ENCODE peak calls at places on chromosomes 13 and 19, in four cellular contexts. S is neuronal stem cell, C is IMR-90, N is H9. G is an unnamed sample.

GRCh38 chr19:58581227-58582141 is 8.3 kb upstream of the MZF1 start:
- DNase-seq in S (peak; percentile 76), C (peak; percentile 91), N (peak; percentile 96), G (peak; percentile 93)

GRCh38 chr13:28568286-28568685 is 73.4 kb upstream of the FLT1 start:
- DNase-seq in S (no peak), C (peak; percentile 62), N (no peak), G (peak; percentile 66)

GRCh38 chr19:54335979-54336892 is 2.7 kb downstream of the LILRA4 start:
- DNase-seq in S (no peak), C (no peak), N (no peak), G (no peak)

GRCh38 chr19:33304760-33305647 is 2.7 kb upstream of the CEBPA start:
- DNase-seq in S (no peak), C (no peak), N (peak; percentile 31), G (no peak)

GRCh38 chr13:43473437-43473836 is 313.3 kb downstream of the ENOX1 start:
- DNase-seq in S (no peak), C (no peak), N (no peak), G (no peak)

GRCh38 chr19:13637664-13638063 is 126.7 kb upstream of the MRI1 start:
- DNase-seq in S (no peak), C (peak; percentile 88), N (no peak), G (no peak)

GRCh38 chr13:28744091-28744536 is 25.3 kb upstream of the SLC46A3 start:
- DNase-seq in S (no peak), C (peak; percentile 80), N (peak; percentile 58), G (peak; percentile 80)

GRCh38 chr13:79393564-79394249 is 12.3 kb downstream of the RBM26 start:
- DNase-seq in S (no peak), C (no peak), N (no peak), G (no peak)

GRCh38 chr19:3276341-3276799 is 51.9 kb downstream of the CELF5 start:
- DNase-seq in S (no peak), C (no peak), N (peak; percentile 99), G (no peak)

GRCh38 chr13:114118763-114119123 is 13.7 kb downstream of the RASA3 start:
- DNase-seq in S (no peak), C (peak; percentile 74), N (no peak), G (peak; percentile 86)

GRCh38 chr19:16111909-16112752 is 442 bp downstream of the RAB8A start:
- DNase-seq in S (no peak), C (no peak), N (no peak), G (no peak)

GRCh38 chr19:4976412-4977298 is 7.7 kb downstream of the KDM4B start:
- DNase-seq in S (no peak), C (peak; percentile 98), N (peak; percentile 64), G (peak; percentile 99)

GRCh38 chr19:18280247-18281081 is 958 bp downstream of the JUND start:
- DNase-seq in S (no peak), C (peak; percentile 69), N (peak; percentile 60), G (peak; percentile 91)

GRCh38 chr13:22422712-22423111 is 751.8 kb downstream of the FGF9 start:
- DNase-seq in S (no peak), C (no peak), N (no peak), G (no peak)

GRCh38 chr13:37715606-37716015 is 117.0 kb upstream of the POSTN start:
- DNase-seq in S (no peak), C (peak; percentile 95), N (no peak), G (peak; percentile 74)

GRCh38 chr13:26048745-26049144 is 3.1 kb downstream of the SHISA2 start:
- DNase-seq in S (no peak), C (no peak), N (no peak), G (no peak)

GRCh38 chr13:24668511-24668910 is 11.7 kb upstream of the ATP12A start:
- DNase-seq in S (no peak), C (no peak), N (no peak), G (no peak)

GRCh38 chr13:49308977-49309408 is 61.3 kb downstream of the CDADC1 start:
- DNase-seq in S (no peak), C (peak; percentile 51), N (no peak), G (no peak)

GRCh38 chr13:60562081-60562764 is 165.2 kb downstream of the TDRD3 start:
- DNase-seq in S (no peak), C (peak; percentile 10), N (no peak), G (peak; percentile 15)

GRCh38 chr19:32719611-32720059 is at the start of gene TDRD12:
- DNase-seq in S (no peak), C (no peak), N (peak; percentile 68), G (no peak)

GRCh38 chr13:93947651-93948050 is 531.8 kb downstream of the DCT start:
- DNase-seq in S (no peak), C (no peak), N (no peak), G (no peak)

GRCh38 chr19:4584670-4585460 is 25.4 kb upstream of the SEMA6B start:
- DNase-seq in S (no peak), C (no peak), N (no peak), G (peak; percentile 40)

GRCh38 chr13:19794552-19795143 is 11.9 kb upstream of the PSPC1 start:
- DNase-seq in S (no peak), C (no peak), N (peak; percentile 81), G (no peak)

GRCh38 chr19:13015361-13016231 is 20.3 kb downstream of the NFIX start:
- DNase-seq in S (no peak), C (peak; percentile 33), N (peak; percentile 69), G (no peak)

GRCh38 chr19:4187313-4188122 is 5.0 kb downstream of the ANKRD24 start:
- DNase-seq in S (no peak), C (no peak), N (no peak), G (no peak)

GRCh38 chr13:102298051-102298450 is 103.8 kb downstream of the FGF14 start:
- DNase-seq in S (no peak), C (no peak), N (no peak), G (no peak)

GRCh38 chr19:58361900-58362271 is 665 bp downstream of the ZNF497 start:
- DNase-seq in S (peak; percentile 61), C (peak; percentile 47), N (no peak), G (no peak)

GRCh38 chr19:43723588-43723987 is 7.7 kb downstream of the IRGC start:
- DNase-seq in S (no peak), C (no peak), N (no peak), G (no peak)

GRCh38 chr19:12666305-12667048 is at the start of the genes MAN2B1 and WDR83:
- DNase-seq in S (peak; percentile 80), C (peak; percentile 52), N (peak; percentile 89), G (peak; percentile 87)

GRCh38 chr13:49300716-49301589 is 53.2 kb downstream of the CDADC1 start:
- DNase-seq in S (peak; percentile 52), C (peak; percentile 76), N (peak; percentile 76), G (peak; percentile 79)

GRCh38 chr13:97268772-97269171 is 46.6 kb downstream of the MBNL2 start:
- DNase-seq in S (no peak), C (no peak), N (peak; percentile 58), G (no peak)

GRCh38 chr13:40390290-40391008 is 276.0 kb downstream of the FOXO1 start:
- DNase-seq in S (peak; percentile 69), C (no peak), N (no peak), G (no peak)

GRCh38 chr19:23474172-23474571 is 78.9 kb upstream of the ZNF91 start:
- DNase-seq in S (no peak), C (no peak), N (no peak), G (no peak)

GRCh38 chr13:52001120-52001731 is 10.0 kb downstream of the ATP7B start:
- DNase-seq in S (no peak), C (peak; percentile 49), N (no peak), G (peak; percentile 48)

GRCh38 chr19:3407556-3408516 is 41.5 kb downstream of the NFIC start:
- DNase-seq in S (no peak), C (no peak), N (no peak), G (no peak)

GRCh38 chr13:78228940-78229339 is 310.3 kb upstream of the EDNRB start:
- DNase-seq in S (no peak), C (no peak), N (no peak), G (no peak)

GRCh38 chr19:48524728-48525127 is 13.1 kb upstream of the LMTK3 start:
- DNase-seq in S (no peak), C (no peak), N (no peak), G (no peak)

GRCh38 chr19:48533770-48534169 is 18.2 kb upstream of the SULT2B1 start:
- DNase-seq in S (no peak), C (no peak), N (no peak), G (no peak)

GRCh38 chr19:48530770-48531169 is 19.1 kb upstream of the LMTK3 start:
- DNase-seq in S (no peak), C (no peak), N (no peak), G (no peak)

GRCh38 chr19:48529156-48529555 is 17.5 kb upstream of the LMTK3 start:
- DNase-seq in S (no peak), C (no peak), N (no peak), G (no peak)

GRCh38 chr19:48530044-48530720 is 18.5 kb upstream of the LMTK3 start:
- DNase-seq in S (no peak), C (no peak), N (no peak), G (no peak)
- H4K91ac ChIP-seq in S (no peak overlapping the region), C (no peak overlapping the region), N (no peak overlapping the region), G (no peak overlapping the region)

GRCh38 chr19:42323852-42324654 is 1.4 kb upstream of the MEGF8 start:
- DNase-seq in S (no peak), C (no peak), N (no peak), G (no peak)

GRCh38 chr19:42326969-42327368 is 1.5 kb downstream of the MEGF8 start:
- DNase-seq in S (no peak), C (no peak), N (no peak), G (no peak)

GRCh38 chr19:42324655-42325307 is 654 bp upstream of the MEGF8 start:
- DNase-seq in S (no peak), C (no peak), N (no peak), G (no peak)

GRCh38 chr19:42325896-42326771 is 699 bp downstream of the MEGF8 start:
- DNase-seq in S (no peak), C (no peak), N (peak; percentile 53), G (no peak)

GRCh38 chr19:42325308-42325895 is at the start of gene MEGF8:
- DNase-seq in S (peak; percentile 98), C (peak; percentile 99), N (peak; percentile 99), G (peak; percentile 99)
- H2AK5ac ChIP-seq in S (peak within 1 kb of the TSS; percentile 96), C (peak within 1 kb of the TSS; percentile 20), N (no peak within 1 kb of the TSS), G (no peak within 1 kb of the TSS)

GRCh38 chr19:51339687-51340656 is 2.0 kb downstream of the VSIG10L start:
- DNase-seq in S (peak; percentile 96), C (peak; percentile 95), N (peak; percentile 99), G (peak; percentile 97)
- H4K91ac ChIP-seq in S (no peak overlapping the region), C (peak overlapping the region; percentile 6), N (no peak overlapping the region), G (peak overlapping the region; percentile 96)

DNA sequence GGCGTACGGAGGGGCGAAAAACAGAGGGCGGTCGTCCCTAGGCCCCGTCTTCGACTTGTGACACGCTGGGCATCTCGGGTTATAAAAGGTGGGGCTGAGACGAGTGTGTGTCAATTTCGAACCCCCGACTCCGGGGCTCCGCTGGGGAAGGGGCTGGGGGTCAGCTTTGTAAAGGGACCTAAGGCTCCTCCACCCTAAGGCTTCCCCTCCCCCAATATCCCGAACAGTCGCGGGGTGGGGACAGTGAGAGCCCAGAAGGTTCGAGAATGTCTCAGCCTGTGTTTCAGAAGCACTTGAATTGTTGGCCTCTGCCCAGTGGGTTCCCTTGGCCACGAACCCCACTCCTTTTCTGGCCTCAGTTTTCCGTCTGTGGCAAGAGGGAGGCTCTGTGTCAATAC is 450 bp downstream of the SELENOW start:
- DNase-seq in S (no peak), C (no peak), N (no peak), G (peak; percentile 22)
- H2AK5ac ChIP-seq in S (no peak overlapping the region), C (peak overlapping the region; percentile 74), N (peak overlapping the region; percentile 27), G (no peak overlapping the region)